ENCODE peak calls at places on chromosomes 1 and 21, in nine cellular contexts. One of them, this sample, is unnamed.

GRCh38 chr1:154751690-154752089 is 118.4 kb downstream of the KCNN3 start:
- DNase-seq in fibroblast of the aortic adventitia: peak; percentile 90
- DNase-seq in AG04450: no peak
- DNase-seq in LNCaP clone FGC: no peak
- DNase-seq in progenitor cell of endocrine pancreas: no peak
- DNase-seq in Calu3: no peak
- DNase-seq in CD8-positive, alpha-beta T cell: no peak
- DNase-seq in dorsolateral prefrontal cortex: no peak
- DNase-seq in ascending aorta: peak; percentile 53
- DNase-seq in this sample: no peak

GRCh38 chr1:162074548-162074947 is 5.1 kb downstream of the NOS1AP start:
- DNase-seq in fibroblast of the aortic adventitia: no peak
- DNase-seq in AG04450: no peak
- DNase-seq in LNCaP clone FGC: no peak
- DNase-seq in progenitor cell of endocrine pancreas: no peak
- DNase-seq in Calu3: peak; percentile 74
- DNase-seq in CD8-positive, alpha-beta T cell: no peak
- DNase-seq in dorsolateral prefrontal cortex: no peak
- DNase-seq in ascending aorta: no peak
- DNase-seq in this sample: no peak

GRCh38 chr1:241660424-241660972 is 8.4 kb downstream of the WDR64 start:
- DNase-seq in fibroblast of the aortic adventitia: no peak
- DNase-seq in AG04450: no peak
- DNase-seq in LNCaP clone FGC: no peak
- DNase-seq in progenitor cell of endocrine pancreas: no peak
- DNase-seq in Calu3: no peak
- DNase-seq in CD8-positive, alpha-beta T cell: no peak
- DNase-seq in dorsolateral prefrontal cortex: no peak
- DNase-seq in ascending aorta: no peak
- DNase-seq in this sample: no peak

GRCh38 chr1:53145619-53145941 is 3.1 kb upstream of the SLC1A7 start:
- DNase-seq in fibroblast of the aortic adventitia: no peak
- DNase-seq in AG04450: no peak
- DNase-seq in LNCaP clone FGC: no peak
- DNase-seq in progenitor cell of endocrine pancreas: no peak
- DNase-seq in Calu3: no peak
- DNase-seq in CD8-positive, alpha-beta T cell: no peak
- DNase-seq in dorsolateral prefrontal cortex: no peak
- DNase-seq in ascending aorta: no peak
- DNase-seq in this sample: no peak

GRCh38 chr1:118429856-118430255 is 244.8 kb upstream of the SPAG17 start:
- DNase-seq in fibroblast of the aortic adventitia: no peak
- DNase-seq in AG04450: no peak
- DNase-seq in LNCaP clone FGC: no peak
- DNase-seq in progenitor cell of endocrine pancreas: no peak
- DNase-seq in Calu3: no peak
- DNase-seq in CD8-positive, alpha-beta T cell: no peak
- DNase-seq in dorsolateral prefrontal cortex: no peak
- DNase-seq in ascending aorta: no peak
- DNase-seq in this sample: no peak

GRCh38 chr1:217088521-217089221 is 365.4 kb upstream of the ESRRG start:
- DNase-seq in fibroblast of the aortic adventitia: no peak
- DNase-seq in AG04450: no peak
- DNase-seq in LNCaP clone FGC: no peak
- DNase-seq in progenitor cell of endocrine pancreas: no peak
- DNase-seq in Calu3: no peak
- DNase-seq in CD8-positive, alpha-beta T cell: no peak
- DNase-seq in dorsolateral prefrontal cortex: no peak
- DNase-seq in ascending aorta: no peak
- DNase-seq in this sample: no peak

GRCh38 chr1:119488216-119488615 is 18.8 kb upstream of the HSD3B1 start:
- DNase-seq in fibroblast of the aortic adventitia: no peak
- DNase-seq in AG04450: no peak
- DNase-seq in LNCaP clone FGC: no peak
- DNase-seq in progenitor cell of endocrine pancreas: no peak
- DNase-seq in Calu3: no peak
- DNase-seq in CD8-positive, alpha-beta T cell: no peak
- DNase-seq in dorsolateral prefrontal cortex: no peak
- DNase-seq in ascending aorta: no peak
- DNase-seq in this sample: no peak

GRCh38 chr1:55631508-55631907 is 416.3 kb upstream of the USP24 start:
- DNase-seq in fibroblast of the aortic adventitia: peak; percentile 64
- DNase-seq in AG04450: no peak
- DNase-seq in LNCaP clone FGC: no peak
- DNase-seq in progenitor cell of endocrine pancreas: no peak
- DNase-seq in Calu3: no peak
- DNase-seq in CD8-positive, alpha-beta T cell: no peak
- DNase-seq in dorsolateral prefrontal cortex: no peak
- DNase-seq in ascending aorta: no peak
- DNase-seq in this sample: no peak

GRCh38 chr1:15678578-15678977 is 5.5 kb upstream of the PLEKHM2 start:
- DNase-seq in fibroblast of the aortic adventitia: peak; percentile 67
- DNase-seq in AG04450: peak; percentile 39
- DNase-seq in LNCaP clone FGC: no peak
- DNase-seq in progenitor cell of endocrine pancreas: no peak
- DNase-seq in Calu3: peak; percentile 14
- DNase-seq in CD8-positive, alpha-beta T cell: no peak
- DNase-seq in dorsolateral prefrontal cortex: no peak
- DNase-seq in ascending aorta: peak; percentile 38
- DNase-seq in this sample: no peak

GRCh38 chr1:23554481-23555224 is 4.6 kb downstream of the ID3 start:
- DNase-seq in fibroblast of the aortic adventitia: peak; percentile 76
- DNase-seq in AG04450: no peak
- DNase-seq in LNCaP clone FGC: no peak
- DNase-seq in progenitor cell of endocrine pancreas: peak; percentile 85
- DNase-seq in Calu3: peak; percentile 75
- DNase-seq in CD8-positive, alpha-beta T cell: peak; percentile 80
- DNase-seq in dorsolateral prefrontal cortex: peak; percentile 66
- DNase-seq in ascending aorta: peak; percentile 92
- DNase-seq in this sample: no peak

GRCh38 chr1:173477286-173478098 is at the start of gene PRDX6:
- DNase-seq in fibroblast of the aortic adventitia: peak; percentile 73
- DNase-seq in AG04450: peak; percentile 44
- DNase-seq in LNCaP clone FGC: no peak
- DNase-seq in progenitor cell of endocrine pancreas: peak; percentile 37
- DNase-seq in Calu3: peak; percentile 59
- DNase-seq in CD8-positive, alpha-beta T cell: peak; percentile 85
- DNase-seq in dorsolateral prefrontal cortex: peak; percentile 31
- DNase-seq in ascending aorta: peak; percentile 94
- DNase-seq in this sample: peak; percentile 69

GRCh38 chr1:181092883-181093282 is 4.4 kb downstream of the IER5 start:
- DNase-seq in fibroblast of the aortic adventitia: no peak
- DNase-seq in AG04450: no peak
- DNase-seq in LNCaP clone FGC: no peak
- DNase-seq in progenitor cell of endocrine pancreas: no peak
- DNase-seq in Calu3: no peak
- DNase-seq in CD8-positive, alpha-beta T cell: no peak
- DNase-seq in dorsolateral prefrontal cortex: no peak
- DNase-seq in ascending aorta: no peak
- DNase-seq in this sample: no peak

GRCh38 chr21:16013570-16013969 is 283.8 kb downstream of the USP25 start:
- DNase-seq in fibroblast of the aortic adventitia: no peak
- DNase-seq in AG04450: no peak
- DNase-seq in LNCaP clone FGC: no peak
- DNase-seq in progenitor cell of endocrine pancreas: no peak
- DNase-seq in Calu3: no peak
- DNase-seq in CD8-positive, alpha-beta T cell: no peak
- DNase-seq in dorsolateral prefrontal cortex: no peak
- DNase-seq in ascending aorta: no peak
- DNase-seq in this sample: no peak

GRCh38 chr1:119467219-119467618 is 39.8 kb upstream of the HSD3B1 start:
- DNase-seq in fibroblast of the aortic adventitia: no peak
- DNase-seq in AG04450: no peak
- DNase-seq in LNCaP clone FGC: no peak
- DNase-seq in progenitor cell of endocrine pancreas: no peak
- DNase-seq in Calu3: no peak
- DNase-seq in CD8-positive, alpha-beta T cell: no peak
- DNase-seq in dorsolateral prefrontal cortex: no peak
- DNase-seq in ascending aorta: no peak
- DNase-seq in this sample: no peak

GRCh38 chr1:80441664-80442063 is 1359.1 kb upstream of the ADGRL2 start:
- DNase-seq in fibroblast of the aortic adventitia: no peak
- DNase-seq in AG04450: no peak
- DNase-seq in LNCaP clone FGC: no peak
- DNase-seq in progenitor cell of endocrine pancreas: no peak
- DNase-seq in Calu3: no peak
- DNase-seq in CD8-positive, alpha-beta T cell: no peak
- DNase-seq in dorsolateral prefrontal cortex: no peak
- DNase-seq in ascending aorta: no peak
- DNase-seq in this sample: no peak

GRCh38 chr21:39714331-39714730 is 30.7 kb upstream of the IGSF5 start:
- DNase-seq in fibroblast of the aortic adventitia: no peak
- DNase-seq in AG04450: no peak
- DNase-seq in LNCaP clone FGC: no peak
- DNase-seq in progenitor cell of endocrine pancreas: no peak
- DNase-seq in Calu3: no peak
- DNase-seq in CD8-positive, alpha-beta T cell: no peak
- DNase-seq in dorsolateral prefrontal cortex: no peak
- DNase-seq in ascending aorta: no peak
- DNase-seq in this sample: no peak

GRCh38 chr1:181482001-181482430 is 1.3 kb upstream of the CACNA1E start:
- DNase-seq in fibroblast of the aortic adventitia: no peak
- DNase-seq in AG04450: no peak
- DNase-seq in LNCaP clone FGC: no peak
- DNase-seq in progenitor cell of endocrine pancreas: no peak
- DNase-seq in Calu3: no peak
- DNase-seq in CD8-positive, alpha-beta T cell: no peak
- DNase-seq in dorsolateral prefrontal cortex: no peak
- DNase-seq in ascending aorta: no peak
- DNase-seq in this sample: no peak

GRCh38 chr1:89723863-89724262 is 90.9 kb downstream of the LRRC8C start:
- DNase-seq in fibroblast of the aortic adventitia: peak; percentile 89
- DNase-seq in AG04450: no peak
- DNase-seq in LNCaP clone FGC: no peak
- DNase-seq in progenitor cell of endocrine pancreas: no peak
- DNase-seq in Calu3: no peak
- DNase-seq in CD8-positive, alpha-beta T cell: no peak
- DNase-seq in dorsolateral prefrontal cortex: no peak
- DNase-seq in ascending aorta: no peak
- DNase-seq in this sample: no peak

GRCh38 chr1:98323396-98323795 is 338.1 kb upstream of the SNX7 start:
- DNase-seq in fibroblast of the aortic adventitia: peak; percentile 95
- DNase-seq in AG04450: no peak
- DNase-seq in LNCaP clone FGC: no peak
- DNase-seq in progenitor cell of endocrine pancreas: no peak
- DNase-seq in Calu3: peak; percentile 35
- DNase-seq in CD8-positive, alpha-beta T cell: no peak
- DNase-seq in dorsolateral prefrontal cortex: no peak
- DNase-seq in ascending aorta: peak; percentile 68
- DNase-seq in this sample: no peak

GRCh38 chr1:162846256-162847212 is 14.4 kb downstream of the CCDC190 start:
- DNase-seq in fibroblast of the aortic adventitia: no peak
- DNase-seq in AG04450: peak; percentile 30
- DNase-seq in LNCaP clone FGC: no peak
- DNase-seq in progenitor cell of endocrine pancreas: no peak
- DNase-seq in Calu3: no peak
- DNase-seq in CD8-positive, alpha-beta T cell: no peak
- DNase-seq in dorsolateral prefrontal cortex: no peak
- DNase-seq in ascending aorta: no peak
- DNase-seq in this sample: no peak

GRCh38 chr1:17574502-17574901 is 35.0 kb downstream of the ARHGEF10L start:
- DNase-seq in fibroblast of the aortic adventitia: no peak
- DNase-seq in AG04450: no peak
- DNase-seq in LNCaP clone FGC: no peak
- DNase-seq in progenitor cell of endocrine pancreas: no peak
- DNase-seq in Calu3: no peak
- DNase-seq in CD8-positive, alpha-beta T cell: no peak
- DNase-seq in dorsolateral prefrontal cortex: no peak
- DNase-seq in ascending aorta: no peak
- DNase-seq in this sample: no peak
- TF ChIP-seq CTCF in fibroblast of the aortic adventitia: peak; percentile 24
- TF ChIP-seq CTCF in AG04450: peak; percentile 14
- TF ChIP-seq CTCF in LNCaP clone FGC: no peak
- TF ChIP-seq CTCF in progenitor cell of endocrine pancreas: peak; percentile 38
- TF ChIP-seq CTCF in Calu3: no peak
- TF ChIP-seq CTCF in CD8-positive, alpha-beta T cell: no peak
- TF ChIP-seq CTCF in dorsolateral prefrontal cortex: no peak
- TF ChIP-seq CTCF in ascending aorta: no peak
- TF ChIP-seq CTCF in this sample: no peak

GRCh38 chr21:43939443-43940328 is 72.4 kb upstream of the TRAPPC10 start:
- DNase-seq in fibroblast of the aortic adventitia: no peak
- DNase-seq in AG04450: no peak
- DNase-seq in LNCaP clone FGC: no peak
- DNase-seq in progenitor cell of endocrine pancreas: no peak
- DNase-seq in Calu3: no peak
- DNase-seq in CD8-positive, alpha-beta T cell: no peak
- DNase-seq in dorsolateral prefrontal cortex: no peak
- DNase-seq in ascending aorta: no peak
- DNase-seq in this sample: no peak
- TF ChIP-seq CTCF in fibroblast of the aortic adventitia: no peak
- TF ChIP-seq CTCF in AG04450: no peak
- TF ChIP-seq CTCF in LNCaP clone FGC: no peak
- TF ChIP-seq CTCF in progenitor cell of endocrine pancreas: no peak
- TF ChIP-seq CTCF in Calu3: no peak
- TF ChIP-seq CTCF in CD8-positive, alpha-beta T cell: peak; percentile 61
- TF ChIP-seq CTCF in dorsolateral prefrontal cortex: no peak
- TF ChIP-seq CTCF in ascending aorta: no peak
- TF ChIP-seq CTCF in this sample: no peak

GRCh38 chr1:246607466-246607865 is 41.2 kb downstream of the CNST start:
- DNase-seq in fibroblast of the aortic adventitia: no peak
- DNase-seq in AG04450: no peak
- DNase-seq in LNCaP clone FGC: no peak
- DNase-seq in progenitor cell of endocrine pancreas: no peak
- DNase-seq in Calu3: no peak
- DNase-seq in CD8-positive, alpha-beta T cell: no peak
- DNase-seq in dorsolateral prefrontal cortex: no peak
- DNase-seq in ascending aorta: no peak
- DNase-seq in this sample: no peak

GRCh38 chr1:246609632-246610031 is 43.4 kb downstream of the CNST start:
- DNase-seq in fibroblast of the aortic adventitia: no peak
- DNase-seq in AG04450: no peak
- DNase-seq in LNCaP clone FGC: no peak
- DNase-seq in progenitor cell of endocrine pancreas: no peak
- DNase-seq in Calu3: no peak
- DNase-seq in CD8-positive, alpha-beta T cell: no peak
- DNase-seq in dorsolateral prefrontal cortex: no peak
- DNase-seq in ascending aorta: no peak
- DNase-seq in this sample: no peak

GRCh38 chr1:246613131-246613758 is 47.0 kb downstream of the CNST start:
- DNase-seq in fibroblast of the aortic adventitia: no peak
- DNase-seq in AG04450: no peak
- DNase-seq in LNCaP clone FGC: no peak
- DNase-seq in progenitor cell of endocrine pancreas: no peak
- DNase-seq in Calu3: no peak
- DNase-seq in CD8-positive, alpha-beta T cell: no peak
- DNase-seq in dorsolateral prefrontal cortex: no peak
- DNase-seq in ascending aorta: no peak
- DNase-seq in this sample: no peak

GRCh38 chr1:246608616-246609376 is 42.5 kb downstream of the CNST start:
- DNase-seq in fibroblast of the aortic adventitia: peak; percentile 83
- DNase-seq in AG04450: peak; percentile 88
- DNase-seq in LNCaP clone FGC: peak; percentile 100
- DNase-seq in progenitor cell of endocrine pancreas: no peak
- DNase-seq in Calu3: peak; percentile 92
- DNase-seq in CD8-positive, alpha-beta T cell: no peak
- DNase-seq in dorsolateral prefrontal cortex: no peak
- DNase-seq in ascending aorta: peak; percentile 74
- DNase-seq in this sample: peak; percentile 52
- TF ChIP-seq CTCF in fibroblast of the aortic adventitia: peak; percentile 30
- TF ChIP-seq CTCF in AG04450: peak; percentile 33
- TF ChIP-seq CTCF in LNCaP clone FGC: peak; percentile 45
- TF ChIP-seq CTCF in progenitor cell of endocrine pancreas: no peak
- TF ChIP-seq CTCF in Calu3: peak; percentile 38
- TF ChIP-seq CTCF in CD8-positive, alpha-beta T cell: no peak
- TF ChIP-seq CTCF in dorsolateral prefrontal cortex: no peak
- TF ChIP-seq CTCF in ascending aorta: no peak
- TF ChIP-seq CTCF in this sample: no peak

GRCh38 chr1:159598196-159598595 is 10.6 kb downstream of the APCS start:
- DNase-seq in fibroblast of the aortic adventitia: no peak
- DNase-seq in AG04450: peak; percentile 53
- DNase-seq in LNCaP clone FGC: no peak
- DNase-seq in progenitor cell of endocrine pancreas: no peak
- DNase-seq in Calu3: peak; percentile 54
- DNase-seq in CD8-positive, alpha-beta T cell: no peak
- DNase-seq in dorsolateral prefrontal cortex: no peak
- DNase-seq in ascending aorta: no peak
- DNase-seq in this sample: no peak
- TF ChIP-seq CTCF in fibroblast of the aortic adventitia: no peak
- TF ChIP-seq CTCF in AG04450: no peak
- TF ChIP-seq CTCF in LNCaP clone FGC: no peak
- TF ChIP-seq CTCF in progenitor cell of endocrine pancreas: no peak
- TF ChIP-seq CTCF in Calu3: no peak
- TF ChIP-seq CTCF in CD8-positive, alpha-beta T cell: no peak
- TF ChIP-seq CTCF in dorsolateral prefrontal cortex: no peak
- TF ChIP-seq CTCF in ascending aorta: no peak
- TF ChIP-seq CTCF in this sample: no peak